ENCODE peak calls at places on chromosomes 11 and 22, in five cellular contexts. One of them, this sample, is unnamed. For H3K27me3, the result is how much of the 10 kb centered on the place peaks cover.

GRCh38 chr11:69704508-69705245 is 855 bp upstream of the FGF19 start:
- DNase-seq in psoas muscle: no peak
- DNase-seq in stomach: no peak
- DNase-seq in lung: no peak
- DNase-seq in GM23338: peak
- DNase-seq in this sample: peak

GRCh38 chr11:76444065-76444383 is 794 bp upstream of the EMSY start:
- DNase-seq in psoas muscle: no peak
- DNase-seq in stomach: no peak
- DNase-seq in lung: no peak
- DNase-seq in GM23338: no peak
- DNase-seq in this sample: no peak

GRCh38 chr11:78138694-78139421 is 568 bp downstream of the ALG8 start:
- DNase-seq in psoas muscle: no peak
- DNase-seq in stomach: peak
- DNase-seq in lung: no peak
- DNase-seq in GM23338: peak
- DNase-seq in this sample: no peak

GRCh38 chr11:30585892-30586250 is 282 bp downstream of the MPPED2 start:
- DNase-seq in psoas muscle: peak
- DNase-seq in stomach: no peak
- DNase-seq in lung: no peak
- DNase-seq in GM23338: peak
- DNase-seq in this sample: peak

GRCh38 chr11:19087658-19088057 is 27.1 kb upstream of the MRGPRX2 start:
- DNase-seq in psoas muscle: no peak
- DNase-seq in stomach: no peak
- DNase-seq in lung: no peak
- DNase-seq in GM23338: no peak
- DNase-seq in this sample: no peak

GRCh38 chr22:42673898-42674390 is 24.8 kb upstream of the CYB5R3 start:
- DNase-seq in psoas muscle: no peak
- DNase-seq in stomach: no peak
- DNase-seq in lung: no peak
- DNase-seq in GM23338: peak
- DNase-seq in this sample: no peak

GRCh38 chr11:103494491-103494890 is 385.3 kb downstream of the DYNC2H1 start:
- DNase-seq in psoas muscle: no peak
- DNase-seq in stomach: no peak
- DNase-seq in lung: no peak
- DNase-seq in GM23338: no peak
- DNase-seq in this sample: no peak

GRCh38 chr11:3824714-3825472 is 15.9 kb downstream of the RHOG start:
- DNase-seq in psoas muscle: peak
- DNase-seq in stomach: peak
- DNase-seq in lung: peak
- DNase-seq in GM23338: peak
- DNase-seq in this sample: peak

GRCh38 chr11:85874265-85874664 is 19.1 kb downstream of the CCDC83 start:
- DNase-seq in psoas muscle: no peak
- DNase-seq in stomach: no peak
- DNase-seq in lung: no peak
- DNase-seq in GM23338: no peak
- DNase-seq in this sample: no peak

GRCh38 chr11:121240650-121241299 is 51.8 kb upstream of the SC5D start:
- DNase-seq in psoas muscle: no peak
- DNase-seq in stomach: no peak
- DNase-seq in lung: no peak
- DNase-seq in GM23338: no peak
- DNase-seq in this sample: no peak

GRCh38 chr11:77159219-77159936 is 31.3 kb downstream of the MYO7A start:
- DNase-seq in psoas muscle: peak
- DNase-seq in stomach: no peak
- DNase-seq in lung: no peak
- DNase-seq in GM23338: no peak
- DNase-seq in this sample: no peak

GRCh38 chr22:49685686-49686085 is 142.0 kb downstream of the BRD1 start:
- DNase-seq in psoas muscle: no peak
- DNase-seq in stomach: no peak
- DNase-seq in lung: no peak
- DNase-seq in GM23338: no peak
- DNase-seq in this sample: no peak
- H3K27me3 ChIP-seq in psoas muscle: under half
- H3K27me3 ChIP-seq in stomach: under half
- H3K27me3 ChIP-seq in lung: under half
- H3K27me3 ChIP-seq in GM23338: under half
- H3K27me3 ChIP-seq in this sample: under half

GRCh38 chr11:83511646-83512045 is 225.5 kb upstream of the CCDC90B start:
- DNase-seq in psoas muscle: no peak
- DNase-seq in stomach: no peak
- DNase-seq in lung: no peak
- DNase-seq in GM23338: peak
- DNase-seq in this sample: no peak
- TF ChIP-seq CTCF in psoas muscle: no peak
- TF ChIP-seq CTCF in stomach: no peak
- TF ChIP-seq CTCF in lung: no peak
- TF ChIP-seq CTCF in GM23338: no peak
- TF ChIP-seq CTCF in this sample: no peak

GRCh38 chr22:44351685-44352377 is 39.1 kb upstream of the SHISAL1 start:
- DNase-seq in psoas muscle: no peak
- DNase-seq in stomach: no peak
- DNase-seq in lung: no peak
- DNase-seq in GM23338: peak
- DNase-seq in this sample: peak
- H3K27me3 ChIP-seq in psoas muscle: half or more
- H3K27me3 ChIP-seq in stomach: under half
- H3K27me3 ChIP-seq in lung: under half
- H3K27me3 ChIP-seq in GM23338: under half
- H3K27me3 ChIP-seq in this sample: under half

GRCh38 chr11:116931206-116931953 is 94.0 kb upstream of the APOA1 start:
- DNase-seq in psoas muscle: no peak
- DNase-seq in stomach: no peak
- DNase-seq in lung: no peak
- DNase-seq in GM23338: peak
- DNase-seq in this sample: no peak

GRCh38 chr11:116935514-116935913 is 98.1 kb upstream of the APOA1 start:
- DNase-seq in psoas muscle: no peak
- DNase-seq in stomach: no peak
- DNase-seq in lung: no peak
- DNase-seq in GM23338: no peak
- DNase-seq in this sample: no peak

GRCh38 chr11:116932182-116932581 is 94.8 kb upstream of the APOA1 start:
- DNase-seq in psoas muscle: no peak
- DNase-seq in stomach: no peak
- DNase-seq in lung: no peak
- DNase-seq in GM23338: no peak
- DNase-seq in this sample: no peak

GRCh38 chr11:116935089-116935488 is 97.7 kb upstream of the APOA1 start:
- DNase-seq in psoas muscle: no peak
- DNase-seq in stomach: no peak
- DNase-seq in lung: no peak
- DNase-seq in GM23338: no peak
- DNase-seq in this sample: no peak

GRCh38 chr11:116933961-116934360 is 96.5 kb upstream of the APOA1 start:
- DNase-seq in psoas muscle: no peak
- DNase-seq in stomach: no peak
- DNase-seq in lung: no peak
- DNase-seq in GM23338: no peak
- DNase-seq in this sample: no peak
- TF ChIP-seq CTCF in psoas muscle: no peak
- TF ChIP-seq CTCF in stomach: no peak
- TF ChIP-seq CTCF in lung: no peak
- TF ChIP-seq CTCF in GM23338: no peak
- TF ChIP-seq CTCF in this sample: no peak

DNA sequence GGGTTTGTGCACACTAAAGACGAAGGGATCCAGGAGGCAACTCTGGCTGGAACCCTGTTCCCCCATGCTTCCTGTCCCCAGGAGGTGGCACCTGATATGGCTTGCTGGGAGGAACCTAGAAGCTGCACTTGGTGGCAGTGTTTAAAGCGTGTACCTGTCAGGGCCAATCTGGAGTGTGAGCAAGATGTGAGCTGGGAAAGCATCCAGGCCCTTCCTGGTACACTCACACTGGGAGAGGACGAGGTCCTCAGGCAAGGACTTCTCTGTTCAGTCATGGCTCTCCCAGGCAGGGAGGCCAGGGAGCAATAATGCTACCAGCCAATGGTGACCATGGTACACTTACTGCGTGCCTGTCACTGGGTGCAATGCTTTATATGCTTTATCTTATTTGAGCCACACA is 130.7 kb upstream of the NECTIN1 start:
- DNase-seq in psoas muscle: no peak
- DNase-seq in stomach: no peak
- DNase-seq in lung: no peak
- DNase-seq in GM23338: no peak
- DNase-seq in this sample: no peak
- H3K27me3 ChIP-seq in psoas muscle: under half
- H3K27me3 ChIP-seq in stomach: under half
- H3K27me3 ChIP-seq in lung: under half
- H3K27me3 ChIP-seq in GM23338: under half
- H3K27me3 ChIP-seq in this sample: under half

GRCh38 chr22:19178065-19178658 is 374 bp downstream of the SLC25A1 start:
- DNase-seq in psoas muscle: peak
- DNase-seq in stomach: peak
- DNase-seq in lung: no peak
- DNase-seq in GM23338: peak
- DNase-seq in this sample: peak
- TF ChIP-seq CTCF in psoas muscle: no peak
- TF ChIP-seq CTCF in stomach: no peak
- TF ChIP-seq CTCF in lung: no peak
- TF ChIP-seq CTCF in GM23338: no peak
- TF ChIP-seq CTCF in this sample: no peak

This sample was measured in WERI-Rb-1.